ENCODE peak calls at places on chromosomes 12 and 14, in six cellular contexts. One of them, this sample, is unnamed.

GRCh38 chr14:23302290-23303225 is at the start of gene PPP1R3E:
- DNase-seq in H1: peak
- DNase-seq in GM12878: no peak
- DNase-seq in HepG2: peak
- DNase-seq in HCT116: no peak
- DNase-seq in K562: peak
- DNase-seq in this sample: peak

GRCh38 chr14:61655777-61656176 is 39.5 kb upstream of the HIF1A start:
- DNase-seq in H1: no peak
- DNase-seq in GM12878: no peak
- DNase-seq in HepG2: no peak
- DNase-seq in HCT116: no peak
- DNase-seq in K562: no peak
- DNase-seq in this sample: no peak

GRCh38 chr12:13959131-13959734 is 22.2 kb downstream of the GRIN2B start:
- DNase-seq in H1: no peak
- DNase-seq in GM12878: no peak
- DNase-seq in HepG2: no peak
- DNase-seq in HCT116: no peak
- DNase-seq in K562: no peak
- DNase-seq in this sample: no peak

GRCh38 chr12:41907036-41907435 is 237.6 kb downstream of the GXYLT1 start:
- DNase-seq in H1: no peak
- DNase-seq in GM12878: no peak
- DNase-seq in HepG2: no peak
- DNase-seq in HCT116: no peak
- DNase-seq in K562: no peak
- DNase-seq in this sample: no peak

GRCh38 chr14:35332517-35333346 is 40.5 kb downstream of the PSMA6 start:
- DNase-seq in H1: peak
- DNase-seq in GM12878: no peak
- DNase-seq in HepG2: no peak
- DNase-seq in HCT116: no peak
- DNase-seq in K562: no peak
- DNase-seq in this sample: peak

GRCh38 chr12:247271-247670 is 15.4 kb downstream of the SLC6A13 start:
- DNase-seq in H1: no peak
- DNase-seq in GM12878: no peak
- DNase-seq in HepG2: no peak
- DNase-seq in HCT116: no peak
- DNase-seq in K562: no peak
- DNase-seq in this sample: no peak

GRCh38 chr14:35155962-35156361 is 33.6 kb downstream of the PRORP start:
- DNase-seq in H1: no peak
- DNase-seq in GM12878: no peak
- DNase-seq in HepG2: no peak
- DNase-seq in HCT116: no peak
- DNase-seq in K562: no peak
- DNase-seq in this sample: peak

GRCh38 chr14:57364659-57365450 is 25.5 kb upstream of the NAA30 start:
- DNase-seq in H1: no peak
- DNase-seq in GM12878: no peak
- DNase-seq in HepG2: peak
- DNase-seq in HCT116: no peak
- DNase-seq in K562: no peak
- DNase-seq in this sample: no peak

GRCh38 chr14:36870776-36871175 is 209.1 kb downstream of the PAX9 start:
- DNase-seq in H1: no peak
- DNase-seq in GM12878: no peak
- DNase-seq in HepG2: no peak
- DNase-seq in HCT116: no peak
- DNase-seq in K562: peak
- DNase-seq in this sample: no peak

GRCh38 chr12:98698603-98699463 is 53.7 kb downstream of the APAF1 start:
- DNase-seq in H1: peak
- DNase-seq in GM12878: peak
- DNase-seq in HepG2: peak
- DNase-seq in HCT116: peak
- DNase-seq in K562: peak
- DNase-seq in this sample: peak

GRCh38 chr12:96073346-96074336 is 38.3 kb upstream of the LTA4H start:
- DNase-seq in H1: no peak
- DNase-seq in GM12878: no peak
- DNase-seq in HepG2: no peak
- DNase-seq in HCT116: no peak
- DNase-seq in K562: no peak
- DNase-seq in this sample: no peak

GRCh38 chr14:57970175-57970574 is 104.3 kb upstream of the SLC35F4 start:
- DNase-seq in H1: no peak
- DNase-seq in GM12878: no peak
- DNase-seq in HepG2: no peak
- DNase-seq in HCT116: no peak
- DNase-seq in K562: no peak
- DNase-seq in this sample: no peak

GRCh38 chr12:113186033-113186365 is 478 bp downstream of the RITA1 start:
- DNase-seq in H1: no peak
- DNase-seq in GM12878: no peak
- DNase-seq in HepG2: peak
- DNase-seq in HCT116: no peak
- DNase-seq in K562: peak
- DNase-seq in this sample: no peak

GRCh38 chr12:80848858-80849257 is 88.9 kb downstream of the LIN7A start:
- DNase-seq in H1: no peak
- DNase-seq in GM12878: no peak
- DNase-seq in HepG2: no peak
- DNase-seq in HCT116: no peak
- DNase-seq in K562: no peak
- DNase-seq in this sample: no peak

GRCh38 chr12:69570545-69571399 is 14.5 kb upstream of the CCT2 start:
- DNase-seq in H1: peak
- DNase-seq in GM12878: peak
- DNase-seq in HepG2: peak
- DNase-seq in HCT116: peak
- DNase-seq in K562: peak
- DNase-seq in this sample: peak

GRCh38 chr12:68106160-68106559 is 53.4 kb downstream of the IFNG start:
- DNase-seq in H1: no peak
- DNase-seq in GM12878: no peak
- DNase-seq in HepG2: no peak
- DNase-seq in HCT116: peak
- DNase-seq in K562: no peak
- DNase-seq in this sample: no peak

GRCh38 chr12:89566615-89567014 is 40.8 kb upstream of the POC1B start:
- DNase-seq in H1: no peak
- DNase-seq in GM12878: no peak
- DNase-seq in HepG2: no peak
- DNase-seq in HCT116: no peak
- DNase-seq in K562: peak
- DNase-seq in this sample: no peak

GRCh38 chr12:52082988-52083637 is 3.6 kb downstream of the SMIM41 start:
- DNase-seq in H1: peak
- DNase-seq in GM12878: no peak
- DNase-seq in HepG2: peak
- DNase-seq in HCT116: no peak
- DNase-seq in K562: peak
- DNase-seq in this sample: peak

GRCh38 chr14:92668266-92668973 is 80.0 kb downstream of the LGMN start:
- DNase-seq in H1: no peak
- DNase-seq in GM12878: no peak
- DNase-seq in HepG2: no peak
- DNase-seq in HCT116: no peak
- DNase-seq in K562: no peak
- DNase-seq in this sample: no peak

GRCh38 chr14:37443461-37443860 is 151.6 kb downstream of the FOXA1 start:
- DNase-seq in H1: no peak
- DNase-seq in GM12878: no peak
- DNase-seq in HepG2: no peak
- DNase-seq in HCT116: no peak
- DNase-seq in K562: no peak
- DNase-seq in this sample: no peak

GRCh38 chr12:52608161-52608560 is 6.9 kb upstream of the KRT72 start:
- DNase-seq in H1: no peak
- DNase-seq in GM12878: no peak
- DNase-seq in HepG2: no peak
- DNase-seq in HCT116: no peak
- DNase-seq in K562: no peak
- DNase-seq in this sample: no peak

GRCh38 chr12:4579305-4580097 is 17.5 kb downstream of the DYRK4 start:
- DNase-seq in H1: no peak
- DNase-seq in GM12878: no peak
- DNase-seq in HepG2: peak
- DNase-seq in HCT116: no peak
- DNase-seq in K562: peak
- DNase-seq in this sample: peak

GRCh38 chr12:90729741-90730140 is 225.2 kb downstream of the CCER1 start:
- DNase-seq in H1: no peak
- DNase-seq in GM12878: no peak
- DNase-seq in HepG2: no peak
- DNase-seq in HCT116: peak
- DNase-seq in K562: no peak
- DNase-seq in this sample: no peak

GRCh38 chr12:113887906-113888305 is 78.2 kb downstream of the RBM19 start:
- DNase-seq in H1: no peak
- DNase-seq in GM12878: no peak
- DNase-seq in HepG2: peak
- DNase-seq in HCT116: no peak
- DNase-seq in K562: no peak
- DNase-seq in this sample: no peak

GRCh38 chr12:100170313-100170858 is 27.7 kb upstream of the BLTP3B start:
- DNase-seq in H1: no peak
- DNase-seq in GM12878: no peak
- DNase-seq in HepG2: no peak
- DNase-seq in HCT116: no peak
- DNase-seq in K562: no peak
- DNase-seq in this sample: no peak

GRCh38 chr12:56206373-56207166 is 15.2 kb downstream of the RNF41 start:
- DNase-seq in H1: peak
- DNase-seq in GM12878: no peak
- DNase-seq in HepG2: peak
- DNase-seq in HCT116: no peak
- DNase-seq in K562: peak
- DNase-seq in this sample: peak

GRCh38 chr12:89370850-89371249 is 18.5 kb upstream of the DUSP6 start:
- DNase-seq in H1: no peak
- DNase-seq in GM12878: no peak
- DNase-seq in HepG2: no peak
- DNase-seq in HCT116: peak
- DNase-seq in K562: no peak
- DNase-seq in this sample: no peak

GRCh38 chr12:15278816-15279658 is 43.3 kb upstream of the PTPRO start:
- DNase-seq in H1: no peak
- DNase-seq in GM12878: no peak
- DNase-seq in HepG2: no peak
- DNase-seq in HCT116: no peak
- DNase-seq in K562: no peak
- DNase-seq in this sample: peak

GRCh38 chr12:122646568-122647220 is 56.5 kb downstream of the HCAR2 start:
- DNase-seq in H1: no peak
- DNase-seq in GM12878: peak
- DNase-seq in HepG2: no peak
- DNase-seq in HCT116: no peak
- DNase-seq in K562: no peak
- DNase-seq in this sample: no peak

GRCh38 chr12:10956085-10956484 is 17.0 kb upstream of the TAS2R14 start:
- DNase-seq in H1: no peak
- DNase-seq in GM12878: no peak
- DNase-seq in HepG2: no peak
- DNase-seq in HCT116: no peak
- DNase-seq in K562: no peak
- DNase-seq in this sample: no peak
- TF ChIP-seq YY1 in H1: no peak
- TF ChIP-seq YY1 in GM12878: no peak
- TF ChIP-seq YY1 in HepG2: no peak
- TF ChIP-seq YY1 in HCT116: no peak
- TF ChIP-seq YY1 in K562: no peak
- TF ChIP-seq YY1 in this sample: no peak

DNA sequence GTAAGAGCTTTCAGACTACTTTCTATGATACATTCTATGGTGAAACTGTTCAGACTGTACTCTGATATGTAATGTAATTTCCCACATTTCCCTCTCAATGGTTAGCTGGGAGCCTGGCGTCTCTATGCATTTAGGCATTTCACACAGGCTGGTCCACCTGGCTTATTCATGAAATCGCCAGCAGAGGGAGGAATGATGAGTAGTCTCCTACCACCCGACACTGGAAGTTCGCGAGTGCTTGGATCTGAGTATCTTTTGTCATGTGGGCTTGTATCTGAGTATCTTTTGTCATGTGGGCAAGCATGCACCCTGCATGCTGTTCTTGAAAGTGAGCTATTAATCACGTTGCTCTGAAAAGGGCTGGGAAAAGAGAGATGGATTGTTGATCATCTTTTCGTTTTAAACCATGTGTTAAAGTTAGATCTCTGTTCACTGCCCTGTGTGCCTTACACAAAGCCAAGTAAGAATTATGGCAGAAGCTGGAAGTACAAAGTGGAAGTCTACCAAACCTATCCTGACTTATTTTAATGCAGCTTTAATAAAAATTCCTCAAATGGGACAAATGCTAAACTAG is 235.0 kb downstream of the ATP23 start:
- DNase-seq in H1: peak
- DNase-seq in GM12878: no peak
- DNase-seq in HepG2: peak
- DNase-seq in HCT116: peak
- DNase-seq in K562: peak
- DNase-seq in this sample: peak
- TF ChIP-seq CTCF in H1: peak
- TF ChIP-seq CTCF in GM12878: peak
- TF ChIP-seq CTCF in HepG2: peak
- TF ChIP-seq CTCF in HCT116: peak
- TF ChIP-seq CTCF in K562: peak
- TF ChIP-seq CTCF in this sample: peak

GRCh38 chr12:25155031-25155576 is 39.9 kb downstream of the DNAI7 start:
- DNase-seq in H1: no peak
- DNase-seq in GM12878: peak
- DNase-seq in HepG2: peak
- DNase-seq in HCT116: peak
- DNase-seq in K562: peak
- DNase-seq in this sample: peak
- TF ChIP-seq YY1 in H1: no peak
- TF ChIP-seq YY1 in GM12878: no peak
- TF ChIP-seq YY1 in HepG2: no peak
- TF ChIP-seq YY1 in HCT116: no peak
- TF ChIP-seq YY1 in K562: no peak
- TF ChIP-seq YY1 in this sample: no peak

GRCh38 chr12:59425798-59426197 is 170.0 kb upstream of the SLC16A7 start:
- DNase-seq in H1: no peak
- DNase-seq in GM12878: no peak
- DNase-seq in HepG2: no peak
- DNase-seq in HCT116: no peak
- DNase-seq in K562: no peak
- DNase-seq in this sample: no peak

GRCh38 chr12:59429766-59430165 is 166.1 kb upstream of the SLC16A7 start:
- DNase-seq in H1: no peak
- DNase-seq in GM12878: no peak
- DNase-seq in HepG2: no peak
- DNase-seq in HCT116: no peak
- DNase-seq in K562: no peak
- DNase-seq in this sample: no peak

GRCh38 chr12:59432057-59432456 is 163.8 kb upstream of the SLC16A7 start:
- DNase-seq in H1: no peak
- DNase-seq in GM12878: no peak
- DNase-seq in HepG2: no peak
- DNase-seq in HCT116: no peak
- DNase-seq in K562: no peak
- DNase-seq in this sample: no peak

GRCh38 chr12:59431266-59431665 is 164.6 kb upstream of the SLC16A7 start:
- DNase-seq in H1: no peak
- DNase-seq in GM12878: no peak
- DNase-seq in HepG2: no peak
- DNase-seq in HCT116: no peak
- DNase-seq in K562: no peak
- DNase-seq in this sample: no peak
- TF ChIP-seq CTCF in H1: no peak
- TF ChIP-seq CTCF in GM12878: no peak
- TF ChIP-seq CTCF in HepG2: no peak
- TF ChIP-seq CTCF in HCT116: no peak
- TF ChIP-seq CTCF in K562: no peak
- TF ChIP-seq CTCF in this sample: peak